ENCODE peak calls at places on chromosomes 4 and X, in five cellular contexts. S is cardiac muscle cell, R is transverse colon, Z is lung, L is pancreas. A is an unnamed sample. For H3K4me1, the result is how much of the 10 kb centered on the place peaks cover.

GRCh38 chr4:47741200-47741599 is 96.7 kb downstream of the CORIN start:
- DNase-seq in S (peak), R (no peak), Z (no peak), L (no peak), A (no peak)

GRCh38 chrX:12974217-12974796 is 603 bp upstream of the TMSB4X start:
- DNase-seq in S (peak), R (peak), Z (peak), L (peak), A (no peak)

GRCh38 chr4:128275351-128275750 is 12.3 kb downstream of the PGRMC2 start:
- DNase-seq in S (no peak), R (no peak), Z (no peak), L (no peak), A (no peak)

GRCh38 chrX:371907-372306 is 14.8 kb downstream of the PPP2R3B start:
- DNase-seq in S (no peak), R (no peak), Z (no peak), L (no peak), A (no peak)

GRCh38 chrX:123215397-123216089 is 31.5 kb downstream of the GRIA3 start:
- DNase-seq in S (no peak), R (no peak), Z (no peak), L (no peak), A (no peak)

GRCh38 chr4:16745009-16745408 is 153.4 kb downstream of the LDB2 start:
- DNase-seq in S (peak), R (no peak), Z (no peak), L (no peak), A (no peak)

GRCh38 chr4:135177323-135177722 is 975.7 kb upstream of the PABPC4L start:
- DNase-seq in S (no peak), R (no peak), Z (no peak), L (no peak), A (no peak)

GRCh38 chr4:67983333-67983732 is 20.0 kb upstream of the TMPRSS11A start:
- DNase-seq in S (no peak), R (no peak), Z (no peak), L (no peak), A (no peak)

GRCh38 chr4:61220556-61220955 is 20.4 kb downstream of the ADGRL3 start:
- DNase-seq in S (no peak), R (no peak), Z (no peak), L (no peak), A (no peak)

GRCh38 chrX:39854772-39855747 is 242.7 kb downstream of the BCOR start:
- DNase-seq in S (no peak), R (peak), Z (no peak), L (no peak), A (peak)

GRCh38 chrX:56600141-56600540 is 36.7 kb downstream of the UBQLN2 start:
- DNase-seq in S (peak), R (no peak), Z (no peak), L (no peak), A (no peak)

GRCh38 chrX:133999013-133999705 is 13.8 kb upstream of the GPC3 start:
- DNase-seq in S (peak), R (no peak), Z (no peak), L (no peak), A (no peak)

GRCh38 chr4:6749340-6750171 is 33.0 kb upstream of the KIAA0232 start:
- DNase-seq in S (peak), R (peak), Z (peak), L (peak), A (no peak)

GRCh38 chr4:3387943-3388348 is 53.8 kb upstream of the HGFAC start:
- DNase-seq in S (peak), R (peak), Z (peak), L (peak), A (no peak)

GRCh38 chrX:7083468-7084396 is 63.8 kb upstream of the STS start:
- DNase-seq in S (peak), R (peak), Z (no peak), L (no peak), A (peak)

GRCh38 chr4:10582059-10582686 is 102.4 kb downstream of the CLNK start:
- DNase-seq in S (peak), R (peak), Z (peak), L (no peak), A (no peak)

GRCh38 chr4:53744446-53745160 is 153.3 kb upstream of the LNX1 start:
- DNase-seq in S (no peak), R (no peak), Z (no peak), L (no peak), A (no peak)

GRCh38 chr4:145260091-145260490 is 79.7 kb upstream of the OTUD4 start:
- DNase-seq in S (no peak), R (no peak), Z (no peak), L (no peak), A (no peak)

GRCh38 chr4:7328913-7329638 is 105.7 kb downstream of the PSAPL1 start:
- DNase-seq in S (peak), R (no peak), Z (peak), L (peak), A (no peak)

GRCh38 chr4:76943790-76944189 is 5.8 kb upstream of the SEPTIN11 start:
- DNase-seq in S (no peak), R (no peak), Z (no peak), L (no peak), A (no peak)

GRCh38 chrX:3811331-3812311 is 98.2 kb upstream of the PRKX start:
- DNase-seq in S (peak), R (peak), Z (no peak), L (no peak), A (peak)

GRCh38 chr4:89049853-89050252 is 7.1 kb downstream of the FAM13A start:
- DNase-seq in S (no peak), R (no peak), Z (no peak), L (no peak), A (no peak)

GRCh38 chr4:120693817-120694216 is 228.7 kb downstream of the PRDM5 start:
- DNase-seq in S (no peak), R (no peak), Z (no peak), L (no peak), A (no peak)

GRCh38 chr4:85268146-85268545 is 206.8 kb upstream of the ARHGAP24 start:
- DNase-seq in S (no peak), R (no peak), Z (no peak), L (no peak), A (no peak)

GRCh38 chrX:149491812-149492211 is 13.3 kb downstream of the IDS start:
- DNase-seq in S (no peak), R (peak), Z (no peak), L (no peak), A (no peak)

GRCh38 chr4:115090483-115091075 is 22.8 kb downstream of the NDST4 start:
- DNase-seq in S (peak), R (no peak), Z (no peak), L (no peak), A (no peak)

GRCh38 chrX:147811803-147812202 is 99.9 kb upstream of the FMR1 start:
- DNase-seq in S (no peak), R (no peak), Z (no peak), L (no peak), A (no peak)

GRCh38 chr4:154088741-154089140 is 299.9 kb upstream of the SFRP2 start:
- DNase-seq in S (no peak), R (no peak), Z (no peak), L (no peak), A (no peak)

GRCh38 chrX:96407043-96407442 is 277.6 kb upstream of the DIAPH2 start:
- DNase-seq in S (peak), R (peak), Z (no peak), L (no peak), A (no peak)

GRCh38 chr4:6929735-6930464 is 20.3 kb downstream of the TBC1D14 start:
- DNase-seq in S (no peak), R (peak), Z (no peak), L (no peak), A (no peak)

GRCh38 chr4:119010909-119011606 is 122.4 kb downstream of the SYNPO2 start:
- DNase-seq in S (peak), R (no peak), Z (peak), L (no peak), A (no peak)

GRCh38 chr4:144788469-144788868 is 142.5 kb downstream of the HHIP start:
- DNase-seq in S (no peak), R (no peak), Z (no peak), L (no peak), A (no peak)

GRCh38 chr4:150127757-150128156 is 49.5 kb downstream of the DCLK2 start:
- DNase-seq in S (no peak), R (no peak), Z (no peak), L (no peak), A (no peak)

GRCh38 chr4:15006416-15007024 is 4.2 kb downstream of the CPEB2 start:
- DNase-seq in S (peak), R (no peak), Z (no peak), L (no peak), A (peak)

GRCh38 chrX:104659037-104659744 is 93.2 kb downstream of the IL1RAPL2 start:
- DNase-seq in S (peak), R (no peak), Z (peak), L (peak), A (no peak)

GRCh38 chrX:94178145-94178790 is 504.3 kb downstream of the FAM133A start:
- DNase-seq in S (no peak), R (no peak), Z (no peak), L (no peak), A (no peak)

DNA sequence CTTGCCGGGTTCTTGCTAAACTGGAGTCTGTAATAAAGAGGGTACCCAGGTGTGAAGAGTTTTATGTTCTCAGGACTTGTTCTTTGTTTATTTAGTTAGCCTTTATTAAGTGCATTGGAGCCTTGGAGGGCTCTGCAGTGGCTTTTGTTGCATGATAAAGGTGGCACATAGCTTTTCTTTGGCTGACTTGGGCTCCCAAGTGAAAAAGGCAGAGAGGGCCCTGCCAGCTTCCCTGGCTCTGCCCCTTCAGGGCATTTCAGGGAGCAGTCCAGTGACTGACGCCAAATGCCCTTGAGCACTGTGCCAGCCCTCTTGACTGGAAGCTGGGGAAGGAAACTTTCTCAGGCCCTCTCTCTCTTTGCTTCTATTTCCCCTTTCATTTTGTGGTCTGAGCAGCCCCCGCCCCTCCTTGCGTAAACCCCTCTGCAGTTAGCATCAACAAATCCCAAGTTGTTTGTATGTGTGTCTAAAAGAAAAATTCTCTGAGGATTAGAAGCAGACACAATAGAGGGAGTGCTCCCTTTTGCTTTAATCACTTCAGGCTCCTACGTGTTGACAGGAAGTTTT is 152.2 kb downstream of the NHS start:
- DNase-seq in S (peak), R (no peak), Z (peak), L (peak), A (no peak)
- H3K4me1 ChIP-seq in S (under half), R (under half), Z (under half), L (under half), A (under half)

GRCh38 chr4:37663552-37663951 is 22.6 kb downstream of the RELL1 start:
- DNase-seq in S (no peak), R (no peak), Z (no peak), L (no peak), A (no peak)

GRCh38 chr4:37662861-37663390 is 23.2 kb downstream of the RELL1 start:
- DNase-seq in S (no peak), R (no peak), Z (no peak), L (no peak), A (no peak)

GRCh38 chr4:37664696-37665095 is 21.5 kb downstream of the RELL1 start:
- DNase-seq in S (no peak), R (no peak), Z (no peak), L (no peak), A (no peak)

GRCh38 chr4:37661643-37662221 is 24.4 kb downstream of the RELL1 start:
- DNase-seq in S (no peak), R (no peak), Z (no peak), L (no peak), A (no peak)

GRCh38 chr4:37662306-37662705 is 23.9 kb downstream of the RELL1 start:
- DNase-seq in S (no peak), R (no peak), Z (no peak), L (no peak), A (no peak)
- H3K4me1 ChIP-seq in S (under half), R (under half), Z (half or more), L (under half), A (under half)

GRCh38 chr4:184817494-184818215 is 8.1 kb downstream of the ACSL1 start:
- DNase-seq in S (no peak), R (no peak), Z (no peak), L (no peak), A (no peak)
- H3K4me1 ChIP-seq in S (half or more), R (under half), Z (under half), L (under half), A (under half)

DNA sequence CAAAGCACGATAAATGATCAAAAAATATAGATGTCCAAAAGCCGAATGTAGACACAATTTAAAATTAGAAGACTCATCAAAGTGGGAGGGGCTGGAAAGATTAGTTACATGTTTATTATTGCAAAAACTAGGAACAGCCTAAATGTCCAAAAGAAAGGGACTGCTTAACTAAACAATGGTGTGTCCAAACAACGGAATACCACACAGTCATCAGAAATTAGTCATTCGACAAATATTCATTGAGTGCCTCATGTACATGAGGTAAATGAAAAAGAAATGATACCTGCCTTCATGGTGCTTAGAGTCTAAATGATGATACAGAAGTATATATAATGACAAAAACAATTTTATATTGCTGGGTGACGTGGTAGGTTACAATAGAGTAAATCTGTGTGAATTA is 139.7 kb downstream of the MAML3 start:
- DNase-seq in S (no peak), R (no peak), Z (no peak), L (no peak), A (no peak)
- H3K4me1 ChIP-seq in S (under half), R (under half), Z (under half), L (under half), A (under half)

GRCh38 chr4:124432500-124432899 is 280.0 kb downstream of the ANKRD50 start:
- DNase-seq in S (peak), R (no peak), Z (no peak), L (no peak), A (no peak)

GRCh38 chr4:124429746-124430250 is 282.7 kb downstream of the ANKRD50 start:
- DNase-seq in S (no peak), R (no peak), Z (no peak), L (no peak), A (no peak)

GRCh38 chr4:124433044-124433443 is 279.5 kb downstream of the ANKRD50 start:
- DNase-seq in S (no peak), R (no peak), Z (no peak), L (no peak), A (no peak)

GRCh38 chr4:124433500-124433899 is 279.0 kb downstream of the ANKRD50 start:
- DNase-seq in S (peak), R (no peak), Z (no peak), L (no peak), A (no peak)

GRCh38 chr4:124431663-124432192 is 280.8 kb downstream of the ANKRD50 start:
- DNase-seq in S (no peak), R (no peak), Z (no peak), L (no peak), A (no peak)
- H3K4me1 ChIP-seq in S (under half), R (under half), Z (under half), L (under half), A (under half)

DNA sequence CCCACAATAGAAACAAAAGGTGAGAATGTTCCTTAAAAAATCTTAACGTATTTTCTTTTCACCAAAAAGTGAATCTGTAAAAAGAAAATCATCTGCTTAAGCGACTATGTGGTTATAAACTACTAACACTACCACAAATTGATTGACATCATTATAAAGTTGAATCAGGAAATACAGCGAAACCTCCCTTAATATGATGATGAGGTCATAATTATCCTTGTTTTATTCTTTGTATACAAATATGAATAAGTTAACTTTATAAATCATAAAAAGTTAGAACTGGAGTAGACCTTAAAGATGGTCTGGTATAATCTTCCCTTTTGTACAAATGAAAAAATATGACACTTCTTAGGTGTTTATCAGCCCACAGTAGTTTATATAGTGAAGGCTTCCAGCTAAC is 35.6 kb downstream of the NFKB1 start:
- DNase-seq in S (no peak), R (no peak), Z (no peak), L (no peak), A (no peak)
- H3K4me1 ChIP-seq in S (under half), R (under half), Z (under half), L (under half), A (under half)

GRCh38 chr4:143386812-143387211 is 50.1 kb downstream of the GAB1 start:
- DNase-seq in S (no peak), R (no peak), Z (no peak), L (no peak), A (no peak)
- H3K4me1 ChIP-seq in S (under half), R (under half), Z (half or more), L (under half), A (under half)

DNA sequence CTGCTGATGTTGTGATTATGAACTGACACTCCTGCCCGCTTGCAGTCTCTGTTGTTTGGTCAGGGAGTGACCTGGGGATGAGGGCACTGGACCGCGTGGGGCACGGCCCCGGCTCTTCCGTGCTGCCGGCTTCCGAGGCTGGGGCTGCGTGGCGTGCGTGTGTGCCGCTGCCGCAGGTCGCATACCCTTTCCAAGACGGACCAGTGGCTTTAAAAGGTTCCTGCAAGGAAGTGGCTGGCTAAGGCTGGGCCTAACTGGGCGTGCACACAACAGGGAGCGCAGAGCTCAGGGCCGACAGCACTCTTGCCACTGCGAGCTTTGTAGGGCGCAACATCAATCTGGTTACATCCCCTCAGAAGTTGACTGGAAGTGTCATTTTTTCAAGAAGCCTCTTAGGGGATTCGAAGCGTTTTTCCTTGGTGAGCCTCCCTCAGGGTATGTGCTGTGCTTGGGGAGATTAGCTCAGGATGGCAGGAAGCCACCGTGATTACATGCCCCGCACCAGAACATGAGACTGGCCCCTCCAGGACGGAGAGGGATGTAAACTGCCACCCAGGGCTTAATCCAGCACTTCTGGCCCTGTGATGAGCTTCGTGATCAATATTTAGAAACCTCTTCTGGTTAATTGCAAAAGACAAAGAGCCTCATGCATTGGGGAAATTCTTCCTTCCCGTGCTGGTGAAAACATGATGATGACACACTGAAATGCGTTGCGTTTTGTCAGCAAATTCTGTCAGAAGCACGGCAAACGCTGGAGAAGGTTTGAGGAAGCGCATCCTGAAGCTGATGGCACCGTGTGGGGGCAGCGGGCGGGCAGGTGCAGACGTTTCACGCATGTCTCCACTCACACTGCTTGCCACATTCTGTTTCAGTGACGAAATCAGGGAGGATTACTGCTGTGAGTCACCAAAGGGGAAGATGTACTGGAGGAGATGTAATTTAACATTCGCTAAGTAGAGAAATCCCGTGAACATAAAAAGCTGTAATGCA is 11.1 kb downstream of the MAEA start:
- DNase-seq in S (peak), R (peak), Z (peak), L (no peak), A (no peak)
- H3K4me1 ChIP-seq in S (under half), R (under half), Z (under half), L (under half), A (under half)

A was measured in naive thymus-derived CD4-positive, alpha-beta T cell.